ENCODE peak calls at places on chromosomes 16 and 17, in seven cellular contexts. N is prostate gland, T is OCI-LY7, G is body of pancreas, M is fibroblast of lung, C is heart right ventricle, D is right lobe of liver. A is an unnamed sample.

GRCh38 chr17:76997981-76998531 is 129.9 kb downstream of the MGAT5B start:
- DNase-seq in N (no peak), T (peak; percentile 95), G (peak; percentile 3), M (peak; percentile 39), C (no peak), D (no peak), A (no peak)

GRCh38 chr17:69637399-69638165 is 223.1 kb downstream of the MAP2K6 start:
- DNase-seq in N (no peak), T (no peak), G (no peak), M (peak; percentile 87), C (no peak), D (no peak), A (no peak)

GRCh38 chr16:28292731-28293588 is 635 bp downstream of the SBK1 start:
- DNase-seq in N (peak; percentile 32), T (no peak), G (peak; percentile 50), M (no peak), C (no peak), D (no peak), A (no peak)

GRCh38 chr17:39225974-39226683 is 384 bp upstream of the STAC2 start:
- DNase-seq in N (peak; percentile 50), T (peak; percentile 53), G (peak; percentile 27), M (peak; percentile 44), C (peak; percentile 77), D (no peak), A (no peak)

GRCh38 chr17:9024497-9024896 is 3.2 kb downstream of the NTN1 start:
- DNase-seq in N (no peak), T (no peak), G (no peak), M (no peak), C (no peak), D (peak; percentile 28), A (no peak)

GRCh38 chr16:54118846-54119245 is 167.7 kb downstream of the IRX3 start:
- DNase-seq in N (no peak), T (no peak), G (no peak), M (peak; percentile 33), C (no peak), D (no peak), A (peak; percentile 15)

GRCh38 chr17:1992541-1992940 is 32.6 kb downstream of the RTN4RL1 start:
- DNase-seq in N (no peak), T (no peak), G (no peak), M (no peak), C (no peak), D (no peak), A (no peak)

GRCh38 chr16:7303014-7303676 is 29.5 kb upstream of the RBFOX1 start:
- DNase-seq in N (no peak), T (no peak), G (no peak), M (no peak), C (peak; percentile 12), D (no peak), A (no peak)

GRCh38 chr17:44307387-44308186 is 814 bp upstream of the RUNDC3A start:
- DNase-seq in N (peak; percentile 57), T (no peak), G (peak; percentile 61), M (peak; percentile 18), C (no peak), D (no peak), A (peak; percentile 51)

GRCh38 chr16:28291651-28292626 is at the start of gene SBK1:
- DNase-seq in N (peak; percentile 72), T (peak; percentile 90), G (peak; percentile 81), M (peak; percentile 64), C (peak; percentile 71), D (peak; percentile 80), A (no peak)

GRCh38 chr17:81821603-81822311 is 11.3 kb downstream of the MCRIP1 start:
- DNase-seq in N (peak; percentile 92), T (no peak), G (peak; percentile 96), M (peak; percentile 14), C (peak; percentile 85), D (peak; percentile 94), A (peak; percentile 40)

GRCh38 chr17:46135126-46135812 is 58.0 kb downstream of the KANSL1 start:
- DNase-seq in N (no peak), T (no peak), G (no peak), M (no peak), C (no peak), D (no peak), A (no peak)

GRCh38 chr17:11144358-11145233 is 96.4 kb upstream of the SHISA6 start:
- DNase-seq in N (peak; percentile 52), T (peak; percentile 12), G (peak; percentile 42), M (no peak), C (no peak), D (no peak), A (peak; percentile 1)

GRCh38 chr16:73176577-73177013 is 128.7 kb upstream of the ZFHX3 start:
- DNase-seq in N (no peak), T (no peak), G (no peak), M (peak; percentile 89), C (no peak), D (no peak), A (peak; percentile 61)

GRCh38 chr17:69404398-69404797 is 10.1 kb upstream of the MAP2K6 start:
- DNase-seq in N (no peak), T (no peak), G (no peak), M (no peak), C (no peak), D (no peak), A (no peak)

GRCh38 chr17:63696381-63696961 is 3.5 kb downstream of the LIMD2 start:
- DNase-seq in N (no peak), T (peak; percentile 84), G (peak; percentile 40), M (no peak), C (no peak), D (no peak), A (no peak)

GRCh38 chr16:83969771-83970429 is 1.9 kb downstream of the NECAB2 start:
- DNase-seq in N (no peak), T (no peak), G (no peak), M (no peak), C (no peak), D (no peak), A (no peak)

GRCh38 chr16:15948532-15949209 is 745 bp upstream of the ABCC1 start:
- DNase-seq in N (no peak), T (peak; percentile 55), G (peak; percentile 16), M (no peak), C (no peak), D (no peak), A (no peak)

GRCh38 chr16:55989569-55989907 is 114.4 kb upstream of the CES5A start:
- DNase-seq in N (no peak), T (no peak), G (no peak), M (no peak), C (no peak), D (no peak), A (no peak)

GRCh38 chr16:46745594-46745993 is 2.5 kb downstream of the MYLK3 start:
- DNase-seq in N (no peak), T (no peak), G (no peak), M (no peak), C (no peak), D (no peak), A (no peak)
- H3K4me1 ChIP-seq in N (no peaks in the 10 kb centered on the region), T (peaks cover 31% of the 10 kb centered on the region), G (no peaks in the 10 kb centered on the region), M (no peaks in the 10 kb centered on the region), C (peaks cover 44% of the 10 kb centered on the region), D (no peaks in the 10 kb centered on the region), A (peaks cover 3% of the 10 kb centered on the region)

DNA sequence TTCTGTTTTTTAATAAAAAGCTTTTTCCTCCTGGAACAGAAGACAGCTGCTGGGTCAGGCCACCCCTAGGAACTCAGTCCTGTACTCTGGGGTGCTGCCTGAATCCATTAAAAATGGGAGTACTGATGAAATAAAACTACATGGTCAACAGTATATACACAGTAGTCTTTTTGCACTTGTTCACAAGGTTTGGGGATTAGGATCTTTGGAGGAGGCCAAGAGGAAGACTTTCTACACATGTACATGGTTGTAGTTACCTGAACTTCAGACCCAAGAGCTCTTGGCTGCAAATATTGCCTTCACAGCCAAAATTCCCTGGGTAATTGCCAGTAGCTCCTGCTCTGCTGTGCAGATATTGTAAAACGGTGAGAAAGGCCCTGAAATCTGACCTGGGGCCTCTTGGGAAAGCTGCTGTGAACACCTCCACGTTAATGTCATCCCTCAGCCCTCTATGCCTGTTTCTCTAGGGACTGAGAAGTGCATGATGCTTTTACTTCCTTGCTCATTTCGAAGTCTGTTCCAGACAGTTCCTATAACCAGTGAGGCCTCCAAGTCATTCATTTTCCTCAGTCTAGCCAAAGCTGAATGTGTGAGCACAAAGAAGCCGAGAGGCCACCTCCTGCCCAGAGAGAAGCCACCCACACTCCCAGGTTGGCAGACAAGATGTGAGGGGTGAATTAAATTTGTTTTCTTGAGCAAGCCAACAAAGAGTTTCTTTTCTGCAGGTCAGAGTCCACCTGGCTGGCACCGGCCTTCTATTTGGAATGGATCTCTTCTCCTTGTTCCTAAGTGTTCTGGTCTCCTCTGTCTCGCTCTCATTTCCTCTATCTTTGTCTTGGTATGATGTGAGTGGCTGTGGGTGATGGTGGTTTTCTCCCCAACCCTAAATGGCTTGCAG is 15.9 kb downstream of the ANKRD40 start:
- DNase-seq in N (no peak), T (no peak), G (peak; percentile 93), M (peak; percentile 50), C (no peak), D (peak; percentile 81), A (no peak)
- H3K27ac ChIP-seq in N (peak overlapping the region; percentile 73), T (no peak overlapping the region), G (peak overlapping the region; percentile 90), M (no peak overlapping the region), C (no peak overlapping the region), D (peak overlapping the region; percentile 51), A (no peak overlapping the region)

DNA sequence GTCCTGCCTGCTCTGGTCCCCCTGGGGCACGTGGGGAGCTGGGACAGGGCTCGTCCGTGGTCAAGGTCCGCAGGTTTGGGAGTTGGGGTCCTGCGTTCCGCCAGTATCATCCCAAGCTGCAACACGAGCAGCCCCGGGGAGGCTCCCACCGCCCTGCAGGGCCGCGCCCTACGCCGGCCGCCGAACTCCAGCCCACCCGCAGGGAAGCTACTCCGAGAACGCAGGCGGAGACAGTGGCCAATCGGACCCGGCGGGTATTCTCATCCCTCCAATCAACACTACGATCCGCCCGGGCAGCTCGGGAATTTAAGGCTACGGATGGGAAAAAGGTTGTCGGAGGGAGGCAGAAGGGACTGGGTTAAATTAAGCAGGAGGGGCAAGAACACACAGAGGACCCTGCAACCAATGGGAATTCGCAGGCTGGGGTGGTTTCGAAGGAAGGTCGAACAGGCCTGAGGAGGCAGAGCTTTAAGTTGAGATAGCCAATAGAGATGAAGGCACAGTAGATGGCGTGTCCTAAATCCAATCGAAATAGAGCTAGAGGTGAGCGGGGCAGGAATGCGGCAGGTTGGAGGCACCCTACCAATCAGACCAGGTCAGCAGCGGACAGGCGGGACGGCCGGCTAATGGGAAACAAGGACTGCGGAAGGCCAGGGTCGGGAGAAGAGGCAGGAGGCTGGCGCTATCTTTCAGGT is 626 bp downstream of the SPAG7 start:
- DNase-seq in N (peak; percentile 100), T (peak; percentile 98), G (peak; percentile 100), M (peak; percentile 100), C (peak; percentile 96), D (peak; percentile 99), A (peak; percentile 100)
- TF ChIP-seq CTCF in N (no peak), T (no peak), G (no peak), M (no peak), C (no peak), D (no peak), A (no peak)

GRCh38 chr17:17439971-17440843 is 36.6 kb upstream of the MED9 start:
- DNase-seq in N (no peak), T (peak; percentile 75), G (peak; percentile 84), M (peak; percentile 46), C (peak; percentile 63), D (peak; percentile 61), A (peak; percentile 28)

GRCh38 chr17:17435323-17435722 is 41.5 kb upstream of the MED9 start:
- DNase-seq in N (no peak), T (no peak), G (no peak), M (peak; percentile 93), C (no peak), D (no peak), A (peak; percentile 14)

GRCh38 chr17:17440938-17441730 is 35.7 kb upstream of the MED9 start:
- DNase-seq in N (no peak), T (no peak), G (no peak), M (no peak), C (no peak), D (no peak), A (no peak)

GRCh38 chr17:17437461-17437860 is 39.3 kb upstream of the MED9 start:
- DNase-seq in N (no peak), T (no peak), G (no peak), M (no peak), C (no peak), D (no peak), A (no peak)

GRCh38 chr17:17437893-17438292 is 38.9 kb upstream of the MED9 start:
- DNase-seq in N (no peak), T (no peak), G (no peak), M (no peak), C (no peak), D (no peak), A (no peak)
- H3K4me1 ChIP-seq in N (no peaks in the 10 kb centered on the region), T (no peaks in the 10 kb centered on the region), G (peaks cover 18% of the 10 kb centered on the region), M (peaks cover 12% of the 10 kb centered on the region), C (peaks cover 6% of the 10 kb centered on the region), D (peaks cover 22% of the 10 kb centered on the region), A (no peaks in the 10 kb centered on the region)

A was measured in foreskin keratinocyte.